ENCODE peak calls at places on chromosomes 6 and 20, in five cellular contexts. D, R, K, B and T are unnamed samples. For H3K4me1, the result is how much of the 10 kb centered on the place peaks cover.

GRCh38 chr6:9482030-9482731 is 932.7 kb downstream of the TFAP2A start:
- DNase-seq in R (no peak), B (no peak), D (no peak), K (no peak), T (no peak)

GRCh38 chr6:48110436-48111142 is 408 bp downstream of the PTCHD4 start:
- DNase-seq in K (no peak), D (no peak), R (no peak), B (no peak), T (no peak)

GRCh38 chr6:4776967-4777925 is 1.0 kb downstream of the CDYL start:
- DNase-seq in B (peak), K (peak), D (peak), R (no peak), T (peak)

GRCh38 chr6:134431306-134431919 is 113.5 kb upstream of the SGK1 start:
- DNase-seq in D (no peak), B (no peak), K (no peak), R (no peak), T (no peak)

GRCh38 chr6:105038259-105038658 is 81.4 kb downstream of the LIN28B start:
- DNase-seq in D (no peak), B (no peak), R (no peak), K (no peak), T (no peak)

GRCh38 chr20:53945478-53945877 is 124.9 kb downstream of the BCAS1 start:
- DNase-seq in R (no peak), K (no peak), B (no peak), D (no peak), T (no peak)

GRCh38 chr6:143592335-143592734 is 80.8 kb upstream of the FUCA2 start:
- DNase-seq in D (no peak), R (peak), B (no peak), K (peak), T (no peak)

GRCh38 chr20:1005452-1006027 is 3.4 kb upstream of the RSPO4 start:
- DNase-seq in B (peak), K (peak), D (no peak), R (peak), T (no peak)

GRCh38 chr6:166809721-166810120 is 146.6 kb downstream of the RNASET2 start:
- DNase-seq in R (no peak), D (no peak), K (no peak), B (no peak), T (no peak)

GRCh38 chr6:151374024-151374423 is 17.3 kb downstream of the ZBTB2 start:
- DNase-seq in B (no peak), R (peak), K (peak), D (no peak), T (no peak)

GRCh38 chr20:42277203-42277602 is 659.0 kb upstream of the CHD6 start:
- DNase-seq in D (no peak), B (no peak), R (no peak), K (no peak), T (no peak)

GRCh38 chr6:73942581-73942980 is 246.6 kb downstream of the CD109 start:
- DNase-seq in B (no peak), D (no peak), K (no peak), R (peak), T (no peak)

GRCh38 chr6:7165736-7166296 is 58.1 kb downstream of the RREB1 start:
- DNase-seq in K (no peak), B (no peak), D (no peak), R (no peak), T (no peak)

GRCh38 chr6:7163661-7164071 is 55.9 kb downstream of the RREB1 start:
- DNase-seq in B (no peak), K (no peak), R (no peak), D (no peak), T (no peak)

GRCh38 chr6:7164536-7165001 is 56.8 kb downstream of the RREB1 start:
- DNase-seq in R (no peak), D (no peak), K (no peak), B (no peak), T (no peak)

GRCh38 chr6:7166410-7167293 is 58.9 kb downstream of the RREB1 start:
- DNase-seq in D (no peak), B (peak), K (no peak), R (no peak), T (no peak)

DNA sequence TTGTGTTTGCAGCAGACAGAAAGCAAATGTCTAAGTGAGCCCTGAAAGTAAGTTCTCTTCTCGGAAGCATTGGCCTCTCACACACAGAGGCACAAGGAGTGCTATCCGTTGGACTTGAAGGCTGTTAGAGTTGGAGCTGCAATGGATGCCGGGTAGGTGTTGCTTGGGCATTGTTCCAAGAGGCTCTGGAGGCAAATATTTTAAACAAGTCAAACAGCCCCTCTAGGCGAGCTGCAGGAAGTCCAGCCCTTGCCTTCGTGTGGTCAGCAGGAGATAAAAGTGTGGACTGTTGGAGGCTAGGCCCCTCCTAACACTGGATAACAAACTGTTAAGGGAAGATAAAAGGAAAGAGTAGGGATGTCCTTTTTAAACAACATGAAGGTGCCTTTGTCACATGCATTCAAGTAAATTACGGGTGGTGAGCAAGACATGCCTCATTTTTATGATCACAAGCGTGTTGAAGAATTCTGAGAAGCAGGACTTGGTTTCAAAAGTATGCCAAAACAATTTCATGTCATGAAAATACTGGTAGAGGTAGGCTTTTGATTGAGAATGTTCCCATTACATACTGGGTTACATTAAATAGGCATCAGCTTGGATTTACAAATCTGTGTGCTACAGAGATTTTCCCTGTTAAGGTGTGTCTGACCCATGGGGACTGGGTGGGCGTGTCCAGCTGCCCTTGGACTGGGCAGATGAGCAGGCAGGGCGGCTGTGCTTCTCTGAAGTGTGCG is 57.4 kb downstream of the RREB1 start:
- DNase-seq in D (no peak), B (no peak), K (no peak), R (peak), T (no peak)
- H3K4me1 ChIP-seq in D (half or more), B (half or more), K (half or more), R (half or more), T (under half)

DNA sequence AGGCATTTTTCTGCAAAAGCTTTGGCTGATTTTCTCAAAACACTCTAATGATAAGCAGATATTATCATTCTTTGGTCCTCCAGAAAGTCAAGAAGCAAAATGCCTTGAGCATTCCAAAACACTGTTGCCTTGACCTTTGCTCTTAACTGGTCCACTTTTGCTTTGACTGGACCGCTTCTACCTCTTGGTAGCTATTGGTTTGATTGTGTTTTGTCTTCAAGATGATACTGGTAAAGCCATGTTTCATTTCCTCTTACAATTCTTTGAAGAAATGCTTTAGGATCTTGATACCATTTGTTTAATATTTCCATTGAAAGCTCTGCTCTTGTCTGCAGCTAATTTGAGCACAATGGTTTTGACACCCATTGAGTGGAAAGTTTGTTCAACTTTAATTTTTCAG is 35.6 kb upstream of the SDHAF4 start:
- DNase-seq in B (no peak), R (no peak), K (no peak), D (no peak), T (no peak)
- H3K27ac ChIP-seq in B (no peak), R (no peak), K (no peak), D (no peak), T (no peak)

DNA sequence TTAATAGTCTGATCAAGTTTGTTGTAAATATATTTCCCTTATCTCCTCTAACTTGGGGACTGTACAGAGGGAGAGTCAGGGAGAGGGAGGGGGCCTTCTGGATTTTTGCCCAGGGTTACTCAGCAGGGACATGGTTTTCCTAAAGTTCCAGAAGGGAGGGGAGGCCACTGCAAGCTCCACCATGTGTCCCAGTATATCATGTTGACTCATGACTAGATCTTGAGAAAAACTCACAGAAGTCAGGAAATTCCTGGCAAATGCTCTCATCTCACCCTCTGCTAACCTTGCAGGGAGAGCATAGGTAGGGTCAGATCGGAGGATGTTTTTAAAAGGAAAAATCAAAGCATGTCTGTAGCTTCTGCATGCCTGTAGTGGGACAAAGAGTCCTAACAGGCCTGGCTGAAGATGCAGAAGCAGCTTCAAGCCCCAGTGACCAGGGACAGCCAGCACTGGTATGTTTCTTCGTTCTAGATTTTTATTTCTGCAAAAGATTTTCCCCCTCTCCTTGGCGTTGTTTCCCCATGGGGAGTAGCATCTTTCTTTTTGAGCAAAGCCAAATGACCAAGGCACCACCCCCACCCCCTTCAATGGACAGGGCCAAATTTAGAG is 272.9 kb upstream of the SUPT3H start:
- DNase-seq in D (no peak), R (no peak), K (no peak), B (no peak), T (no peak)
- TF ChIP-seq CTCF in D (no peak), R (no peak), K (no peak), B (no peak), T (no peak)

GRCh38 chr20:8399963-8400362 is 267.9 kb downstream of the PLCB1 start:
- DNase-seq in D (no peak), B (no peak), K (no peak), R (no peak), T (no peak)
- H3K4me1 ChIP-seq in D (under half), B (under half), K (under half), R (under half), T (under half)

DNA sequence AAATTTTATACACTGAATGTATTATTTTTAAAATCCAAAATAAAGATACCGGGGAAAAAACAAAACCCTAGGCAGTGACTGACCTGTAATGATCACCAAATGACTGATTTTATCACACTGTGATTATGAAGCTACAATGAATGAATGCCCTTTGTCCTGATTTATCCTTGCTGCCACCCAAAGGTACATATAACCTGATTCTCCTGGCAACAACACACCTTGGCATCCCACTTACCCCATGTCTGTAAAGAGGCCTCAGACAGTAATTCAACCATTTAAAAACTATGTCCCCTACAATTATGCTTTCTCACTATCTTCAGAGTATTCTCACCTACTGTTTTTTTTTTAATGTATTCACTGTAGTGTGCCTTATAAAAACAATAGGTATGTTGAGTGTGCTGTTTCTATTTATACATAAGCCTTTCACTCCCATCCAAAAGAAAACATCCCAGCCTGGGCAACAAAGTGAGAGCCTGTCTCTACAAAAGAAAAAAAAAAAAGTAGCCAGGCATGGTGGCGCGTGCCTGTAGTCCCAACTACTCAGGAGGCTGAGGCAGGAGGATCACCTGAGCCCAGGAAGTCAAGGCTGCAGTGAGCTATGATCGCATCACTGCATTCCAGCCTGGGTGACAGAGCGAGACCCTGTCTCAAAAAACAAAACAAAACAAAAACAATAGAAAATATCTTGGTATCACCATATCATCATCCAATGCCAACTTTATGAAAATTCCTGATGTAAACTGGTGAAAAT is 21.7 kb downstream of the B4GALT5 start:
- DNase-seq in R (no peak), D (no peak), B (no peak), K (no peak), T (no peak)
- H3K27ac ChIP-seq in R (peak), D (peak), B (peak), K (peak), T (no peak)